ENCODE peak calls at places on chromosomes 5 and 9, in four cellular contexts. H is stomach, O is Panc1, Q is upper lobe of left lung. F is an unnamed sample.

GRCh38 chr5:83927140-83927733 is 206.6 kb upstream of the HAPLN1 start:
- DNase-seq in H (peak), O (peak), Q (peak), F (no peak)

GRCh38 chr9:126119731-126120130 is 206.9 kb upstream of the MVB12B start:
- DNase-seq in H (no peak), O (no peak), Q (no peak), F (no peak)

GRCh38 chr9:98888794-98889495 is 54.8 kb upstream of the COL15A1 start:
- DNase-seq in H (no peak), O (no peak), Q (no peak), F (no peak)

GRCh38 chr9:126343271-126343700 is 16.7 kb downstream of the MVB12B start:
- DNase-seq in H (no peak), O (no peak), Q (no peak), F (no peak)

GRCh38 chr9:14180942-14181270 is 133.0 kb downstream of the NFIB start:
- DNase-seq in H (no peak), O (no peak), Q (no peak), F (no peak)

GRCh38 chr5:54905942-54906537 is 79.4 kb downstream of the ESM1 start:
- DNase-seq in H (peak), O (peak), Q (no peak), F (no peak)

GRCh38 chr9:109307380-109308240 is 13.2 kb downstream of the EPB41L4B start:
- DNase-seq in H (peak), O (no peak), Q (no peak), F (no peak)

GRCh38 chr5:141515141-141515540 is 26.3 kb downstream of the PCDHGC5 start:
- DNase-seq in H (no peak), O (no peak), Q (no peak), F (no peak)

GRCh38 chr9:136404801-136405136 is 4.8 kb upstream of the SNAPC4 start:
- DNase-seq in H (no peak), O (no peak), Q (no peak), F (peak)

GRCh38 chr5:175021886-175022285 is 297.5 kb downstream of the MSX2 start:
- DNase-seq in H (no peak), O (no peak), Q (no peak), F (no peak)

GRCh38 chr9:18427691-18428090 is 46.3 kb upstream of the ADAMTSL1 start:
- DNase-seq in H (no peak), O (no peak), Q (no peak), F (no peak)

GRCh38 chr9:32928145-32928763 is 73.2 kb downstream of the APTX start:
- DNase-seq in H (no peak), O (no peak), Q (no peak), F (no peak)

GRCh38 chr9:5651246-5651645 is 22.3 kb downstream of the RIC1 start:
- DNase-seq in H (no peak), O (no peak), Q (no peak), F (no peak)

GRCh38 chr5:136202800-136203199 is 9.8 kb upstream of the SMIM32 start:
- DNase-seq in H (no peak), O (no peak), Q (no peak), F (peak)

GRCh38 chr9:120392711-120393110 is 187.3 kb downstream of the CDK5RAP2 start:
- DNase-seq in H (no peak), O (no peak), Q (no peak), F (no peak)

GRCh38 chr9:69333716-69334115 is 8.7 kb downstream of the ENTREP1 start:
- DNase-seq in H (no peak), O (no peak), Q (no peak), F (no peak)

GRCh38 chr5:151214614-151215545 is 9.0 kb downstream of the CCDC69 start:
- DNase-seq in H (no peak), O (no peak), Q (peak), F (peak)

GRCh38 chr5:61575103-61575502 is 243.0 kb downstream of the ZSWIM6 start:
- DNase-seq in H (no peak), O (no peak), Q (no peak), F (no peak)

GRCh38 chr5:74556631-74557595 is 83.6 kb downstream of the ENC1 start:
- DNase-seq in H (no peak), O (no peak), Q (no peak), F (no peak)

GRCh38 chr9:118569151-118569550 is 800.1 kb downstream of the BRINP1 start:
- DNase-seq in H (no peak), O (no peak), Q (no peak), F (no peak)

GRCh38 chr5:150489358-150490295 is 18.3 kb upstream of the NDST1 start:
- DNase-seq in H (no peak), O (no peak), Q (peak), F (peak)

GRCh38 chr9:128685636-128686489 is 3.2 kb upstream of the SET start:
- DNase-seq in H (peak), O (no peak), Q (peak), F (peak)

GRCh38 chr5:2909035-2909434 is 157.6 kb upstream of the IRX2 start:
- DNase-seq in H (peak), O (no peak), Q (no peak), F (no peak)

GRCh38 chr5:2912741-2913140 is 161.3 kb upstream of the IRX2 start:
- DNase-seq in H (no peak), O (no peak), Q (no peak), F (peak)

GRCh38 chr5:2913306-2913705 is 161.8 kb upstream of the IRX2 start:
- DNase-seq in H (no peak), O (no peak), Q (no peak), F (peak)

GRCh38 chr5:2908086-2908485 is 156.6 kb upstream of the IRX2 start:
- DNase-seq in H (no peak), O (no peak), Q (no peak), F (no peak)

DNA sequence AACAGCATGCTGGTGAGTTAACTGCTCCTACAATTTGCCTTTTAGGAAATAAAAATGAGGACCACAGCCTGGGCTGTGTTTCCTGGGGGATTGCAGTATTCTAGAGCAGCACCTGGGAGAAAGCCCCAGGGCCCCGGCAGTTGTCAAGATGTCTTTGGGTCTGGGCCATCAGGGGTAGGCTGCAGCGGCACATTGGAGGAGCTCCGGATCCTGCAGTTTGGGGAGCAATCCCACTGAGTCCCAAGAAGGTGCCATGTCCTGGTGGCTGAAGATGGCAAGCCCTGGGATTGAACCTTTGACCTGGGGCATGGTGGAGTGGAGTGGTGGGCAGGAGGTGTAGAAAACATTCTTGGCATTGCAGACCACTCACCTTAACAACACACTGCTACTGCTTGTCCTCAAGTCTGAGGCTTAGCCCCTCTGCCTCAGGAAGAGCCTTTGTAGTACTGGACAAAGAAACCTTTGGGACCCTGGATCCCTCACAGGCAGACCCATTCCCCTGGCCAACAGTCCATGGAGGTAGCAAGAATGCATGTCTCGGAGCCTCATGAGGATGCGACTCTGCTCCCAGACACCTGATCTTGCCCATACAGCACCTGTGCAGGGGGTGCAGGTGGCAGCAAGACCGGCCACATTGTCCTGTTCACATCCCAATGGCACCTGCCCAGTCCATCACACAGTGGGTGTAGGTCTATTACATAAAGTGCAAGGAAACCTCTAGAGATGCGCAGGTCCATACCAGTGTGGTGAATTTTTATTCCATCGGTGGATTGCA is 159.1 kb upstream of the IRX2 start:
- DNase-seq in H (no peak), O (no peak), Q (no peak), F (no peak)
- H3K4me3 ChIP-seq in H (no peak), O (no peak), Q (no peak), F (no peak)

DNA sequence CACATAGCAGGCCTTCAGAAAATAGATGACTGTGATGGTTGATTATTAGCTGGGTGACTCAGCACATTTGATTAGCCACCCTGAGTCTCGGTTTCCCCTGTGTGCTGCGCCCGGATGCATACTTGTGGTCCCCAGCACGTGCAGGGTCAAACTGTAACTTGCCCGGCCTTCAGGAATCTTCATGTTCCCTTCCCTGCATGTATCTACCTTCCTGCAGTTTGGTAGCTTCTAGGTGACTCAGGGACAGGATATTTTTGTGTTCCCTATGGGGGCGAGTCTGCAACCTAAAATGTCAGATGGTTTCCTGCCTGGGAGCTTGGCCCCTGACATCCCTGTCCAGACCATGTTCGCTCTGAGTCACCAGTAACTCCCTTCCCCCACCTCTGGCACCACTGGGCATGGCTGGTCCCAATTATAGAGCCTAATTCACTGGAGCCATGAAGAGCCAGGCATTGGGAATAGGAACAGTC is 13.2 kb downstream of the PTGS1 start:
- DNase-seq in H (no peak), O (no peak), Q (no peak), F (no peak)
- TF ChIP-seq POLR2AphosphoS5 in H (no peak), O (no peak), Q (no peak), F (no peak)

GRCh38 chr9:89219637-89220036 is 41.0 kb upstream of the SHC3 start:
- DNase-seq in H (no peak), O (no peak), Q (no peak), F (no peak)

GRCh38 chr9:89223398-89223977 is 44.9 kb upstream of the SHC3 start:
- DNase-seq in H (no peak), O (no peak), Q (no peak), F (no peak)

GRCh38 chr9:89226076-89226475 is 47.5 kb upstream of the SHC3 start:
- DNase-seq in H (no peak), O (no peak), Q (no peak), F (no peak)

GRCh38 chr9:89225587-89225986 is 47.0 kb upstream of the SHC3 start:
- DNase-seq in H (no peak), O (no peak), Q (no peak), F (no peak)
- TF ChIP-seq CTCF in H (no peak), O (no peak), Q (no peak), F (no peak)

GRCh38 chr5:177402271-177403043 is 2.0 kb upstream of the PFN3 start:
- DNase-seq in H (peak), O (no peak), Q (peak), F (peak)
- H3K4me3 ChIP-seq in H (peak), O (peak), Q (peak), F (peak)

GRCh38 chr9:85940275-85940831 is 593 bp upstream of the NAA35 start:
- DNase-seq in H (no peak), O (no peak), Q (no peak), F (no peak)
- TF ChIP-seq POLR2AphosphoS5 in H (no peak), O (peak), Q (no peak), F (no peak)

GRCh38 chr5:133323464-133323863 is 271.7 kb downstream of the HSPA4 start:
- DNase-seq in H (no peak), O (no peak), Q (no peak), F (peak)

GRCh38 chr5:133322743-133323142 is 270.9 kb downstream of the HSPA4 start:
- DNase-seq in H (no peak), O (no peak), Q (no peak), F (peak)

GRCh38 chr5:133324926-133325325 is 273.1 kb downstream of the HSPA4 start:
- DNase-seq in H (no peak), O (no peak), Q (no peak), F (peak)

GRCh38 chr5:133325834-133326233 is 274.0 kb downstream of the HSPA4 start:
- DNase-seq in H (no peak), O (no peak), Q (no peak), F (no peak)

GRCh38 chr5:133324058-133324457 is 272.2 kb downstream of the HSPA4 start:
- DNase-seq in H (no peak), O (no peak), Q (no peak), F (peak)
- TF ChIP-seq CTCF in H (no peak), O (no peak), Q (no peak), F (no peak)

DNA sequence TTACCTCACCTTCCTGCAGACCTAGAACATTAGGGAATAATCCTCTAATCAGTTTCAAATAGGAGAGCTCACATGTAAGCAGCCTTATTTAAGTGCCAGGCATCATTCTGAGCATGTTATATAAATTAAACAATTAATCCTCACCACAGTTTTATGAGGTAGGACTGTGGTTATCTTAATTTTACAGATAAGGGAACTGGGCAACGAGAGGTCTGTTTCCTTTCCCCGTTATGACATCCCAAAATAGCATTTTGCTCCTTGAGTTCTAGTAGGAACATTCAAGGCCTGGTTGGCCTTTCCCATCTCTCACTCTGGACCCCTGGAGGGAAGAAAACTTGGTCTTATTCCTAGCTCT is 19.1 kb upstream of the IFNB1 start:
- DNase-seq in H (no peak), O (no peak), Q (no peak), F (no peak)
- H3K4me3 ChIP-seq in H (no peak), O (no peak), Q (no peak), F (no peak)

DNA sequence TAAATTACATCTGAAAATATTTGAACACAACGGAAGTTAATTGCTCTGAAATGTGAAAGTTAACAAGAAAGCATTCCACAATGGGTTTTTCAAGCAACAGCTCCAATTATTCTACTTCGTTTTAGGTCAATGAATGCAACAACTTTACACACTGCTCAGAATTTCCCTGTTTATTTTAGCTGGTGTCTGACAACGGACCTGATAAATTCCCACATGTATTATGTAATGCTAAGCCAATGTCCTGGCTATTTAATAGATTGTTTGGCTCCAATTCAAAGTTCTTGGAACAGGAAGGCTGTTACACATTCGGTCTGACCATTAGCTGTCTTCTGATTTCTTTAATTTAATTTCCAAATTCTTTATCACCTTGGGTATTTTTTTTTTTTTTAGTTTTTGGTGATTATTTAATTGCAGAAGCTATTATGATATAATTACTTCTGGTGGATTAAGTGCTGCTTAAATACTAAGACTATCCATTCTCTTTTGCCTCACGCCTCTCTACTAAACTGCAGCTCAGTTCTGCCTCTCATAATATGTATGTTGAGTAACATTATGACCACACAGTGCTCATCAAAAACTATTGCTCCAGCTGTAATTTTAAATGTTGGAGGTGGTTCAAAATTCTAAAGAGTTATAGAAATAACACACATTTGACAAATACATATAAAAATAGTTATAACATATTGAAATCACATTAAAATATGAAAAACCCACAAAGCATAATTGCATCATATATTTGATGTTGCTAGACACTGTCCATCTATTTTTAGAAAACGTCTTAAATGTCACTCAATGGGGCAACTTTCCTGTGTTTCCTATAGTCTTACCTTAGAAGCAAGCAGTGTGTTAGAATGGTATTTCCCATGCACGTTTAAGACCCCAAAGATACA is 57.8 kb downstream of the MEF2C start:
- DNase-seq in H (no peak), O (no peak), Q (no peak), F (no peak)
- TF ChIP-seq POLR2AphosphoS5 in H (peak), O (no peak), Q (peak), F (no peak)

DNA sequence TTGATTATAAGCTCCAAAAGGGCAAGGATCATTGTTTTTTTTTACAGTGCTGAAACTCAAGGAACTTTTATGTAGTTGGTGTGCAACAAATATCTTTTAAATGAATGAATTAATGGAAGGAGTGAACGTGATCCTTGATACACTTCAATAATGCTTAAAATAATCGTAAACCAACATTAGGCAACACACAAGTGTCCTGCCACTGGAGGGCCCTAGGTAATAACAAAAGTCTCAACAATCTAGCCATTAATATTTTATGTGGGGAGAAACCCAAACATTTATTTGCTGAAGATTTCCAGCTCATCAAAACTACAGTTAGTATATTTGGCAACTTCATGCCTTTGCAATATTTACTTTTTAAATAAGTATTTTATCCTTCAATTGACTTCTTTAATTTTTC is 309.0 kb upstream of the FBXL7 start:
- DNase-seq in H (no peak), O (no peak), Q (no peak), F (no peak)
- TF ChIP-seq CTCF in H (no peak), O (no peak), Q (no peak), F (no peak)

F was measured in spleen.